ENCODE peak calls at places on chromosome 15, in seven cellular contexts. One of them, this sample, is unnamed.

GRCh38 chr15:80530737-80531365 is 126.7 kb downstream of the ARNT2 start:
- ATAC-seq in natural killer cell: no peak
- ATAC-seq in activated CD8-positive, alpha-beta T cell treated with anti-CD3 and anti-CD28 coated beads for 36 hours: no peak
- ATAC-seq in heart right ventricle: no peak
- ATAC-seq in T-cell: no peak
- ATAC-seq in GM12878: no peak
- ATAC-seq in left cardiac atrium: peak
- ATAC-seq in this sample: no peak

GRCh38 chr15:35320911-35321310 is 225.1 kb downstream of the DPH6 start:
- ATAC-seq in natural killer cell: no peak
- ATAC-seq in activated CD8-positive, alpha-beta T cell treated with anti-CD3 and anti-CD28 coated beads for 36 hours: no peak
- ATAC-seq in heart right ventricle: no peak
- ATAC-seq in T-cell: no peak
- ATAC-seq in GM12878: no peak
- ATAC-seq in left cardiac atrium: no peak
- ATAC-seq in this sample: no peak

GRCh38 chr15:63598467-63599400 is 1.5 kb downstream of the FBXL22 start:
- ATAC-seq in natural killer cell: no peak
- ATAC-seq in activated CD8-positive, alpha-beta T cell treated with anti-CD3 and anti-CD28 coated beads for 36 hours: no peak
- ATAC-seq in heart right ventricle: no peak
- ATAC-seq in T-cell: no peak
- ATAC-seq in GM12878: no peak
- ATAC-seq in left cardiac atrium: no peak
- ATAC-seq in this sample: no peak

GRCh38 chr15:39341238-39341637 is 239.6 kb upstream of the THBS1 start:
- ATAC-seq in natural killer cell: no peak
- ATAC-seq in activated CD8-positive, alpha-beta T cell treated with anti-CD3 and anti-CD28 coated beads for 36 hours: no peak
- ATAC-seq in heart right ventricle: no peak
- ATAC-seq in T-cell: no peak
- ATAC-seq in GM12878: no peak
- ATAC-seq in left cardiac atrium: no peak
- ATAC-seq in this sample: no peak

GRCh38 chr15:100638177-100638730 is 35.9 kb downstream of the ASB7 start:
- ATAC-seq in natural killer cell: no peak
- ATAC-seq in activated CD8-positive, alpha-beta T cell treated with anti-CD3 and anti-CD28 coated beads for 36 hours: no peak
- ATAC-seq in heart right ventricle: no peak
- ATAC-seq in T-cell: no peak
- ATAC-seq in GM12878: no peak
- ATAC-seq in left cardiac atrium: no peak
- ATAC-seq in this sample: no peak

GRCh38 chr15:83487519-83487918 is 40.4 kb downstream of the SH3GL3 start:
- ATAC-seq in natural killer cell: no peak
- ATAC-seq in activated CD8-positive, alpha-beta T cell treated with anti-CD3 and anti-CD28 coated beads for 36 hours: no peak
- ATAC-seq in heart right ventricle: no peak
- ATAC-seq in T-cell: no peak
- ATAC-seq in GM12878: no peak
- ATAC-seq in left cardiac atrium: no peak
- ATAC-seq in this sample: no peak

GRCh38 chr15:60804986-60805949 is 326.3 kb upstream of the ICE2 start:
- ATAC-seq in natural killer cell: no peak
- ATAC-seq in activated CD8-positive, alpha-beta T cell treated with anti-CD3 and anti-CD28 coated beads for 36 hours: no peak
- ATAC-seq in heart right ventricle: peak
- ATAC-seq in T-cell: no peak
- ATAC-seq in GM12878: no peak
- ATAC-seq in left cardiac atrium: peak
- ATAC-seq in this sample: no peak

GRCh38 chr15:54962637-54963036 is 234.1 kb downstream of the RSL24D1 start:
- ATAC-seq in natural killer cell: no peak
- ATAC-seq in activated CD8-positive, alpha-beta T cell treated with anti-CD3 and anti-CD28 coated beads for 36 hours: no peak
- ATAC-seq in heart right ventricle: no peak
- ATAC-seq in T-cell: no peak
- ATAC-seq in GM12878: no peak
- ATAC-seq in left cardiac atrium: no peak
- ATAC-seq in this sample: no peak

GRCh38 chr15:74390552-74391288 is 23.3 kb upstream of the CYP11A1 start:
- ATAC-seq in natural killer cell: peak
- ATAC-seq in activated CD8-positive, alpha-beta T cell treated with anti-CD3 and anti-CD28 coated beads for 36 hours: no peak
- ATAC-seq in heart right ventricle: no peak
- ATAC-seq in T-cell: no peak
- ATAC-seq in GM12878: no peak
- ATAC-seq in left cardiac atrium: no peak
- ATAC-seq in this sample: no peak

GRCh38 chr15:31606942-31607497 is 280.4 kb downstream of the KLF13 start:
- ATAC-seq in natural killer cell: no peak
- ATAC-seq in activated CD8-positive, alpha-beta T cell treated with anti-CD3 and anti-CD28 coated beads for 36 hours: no peak
- ATAC-seq in heart right ventricle: no peak
- ATAC-seq in T-cell: no peak
- ATAC-seq in GM12878: no peak
- ATAC-seq in left cardiac atrium: no peak
- ATAC-seq in this sample: no peak

GRCh38 chr15:58770519-58770856 is 614 bp upstream of the MINDY2 start:
- ATAC-seq in natural killer cell: peak
- ATAC-seq in activated CD8-positive, alpha-beta T cell treated with anti-CD3 and anti-CD28 coated beads for 36 hours: peak
- ATAC-seq in heart right ventricle: peak
- ATAC-seq in T-cell: peak
- ATAC-seq in GM12878: peak
- ATAC-seq in left cardiac atrium: peak
- ATAC-seq in this sample: peak

GRCh38 chr15:100771745-100772144 is 107.9 kb upstream of the ALDH1A3 start:
- ATAC-seq in natural killer cell: no peak
- ATAC-seq in activated CD8-positive, alpha-beta T cell treated with anti-CD3 and anti-CD28 coated beads for 36 hours: no peak
- ATAC-seq in heart right ventricle: no peak
- ATAC-seq in T-cell: no peak
- ATAC-seq in GM12878: no peak
- ATAC-seq in left cardiac atrium: no peak
- ATAC-seq in this sample: peak

GRCh38 chr15:29472901-29473423 is 203.3 kb upstream of the NSMCE3 start:
- ATAC-seq in natural killer cell: no peak
- ATAC-seq in activated CD8-positive, alpha-beta T cell treated with anti-CD3 and anti-CD28 coated beads for 36 hours: no peak
- ATAC-seq in heart right ventricle: no peak
- ATAC-seq in T-cell: no peak
- ATAC-seq in GM12878: no peak
- ATAC-seq in left cardiac atrium: no peak
- ATAC-seq in this sample: no peak

GRCh38 chr15:27074179-27074578 is 103.2 kb downstream of the GABRG3 start:
- ATAC-seq in natural killer cell: no peak
- ATAC-seq in activated CD8-positive, alpha-beta T cell treated with anti-CD3 and anti-CD28 coated beads for 36 hours: no peak
- ATAC-seq in heart right ventricle: no peak
- ATAC-seq in T-cell: no peak
- ATAC-seq in GM12878: no peak
- ATAC-seq in left cardiac atrium: no peak
- ATAC-seq in this sample: no peak

GRCh38 chr15:60523056-60523455 is 44.1 kb upstream of the ICE2 start:
- ATAC-seq in natural killer cell: no peak
- ATAC-seq in activated CD8-positive, alpha-beta T cell treated with anti-CD3 and anti-CD28 coated beads for 36 hours: no peak
- ATAC-seq in heart right ventricle: no peak
- ATAC-seq in T-cell: no peak
- ATAC-seq in GM12878: no peak
- ATAC-seq in left cardiac atrium: no peak
- ATAC-seq in this sample: no peak

GRCh38 chr15:46131876-46132275 is 497.0 kb downstream of the SQOR start:
- ATAC-seq in natural killer cell: no peak
- ATAC-seq in activated CD8-positive, alpha-beta T cell treated with anti-CD3 and anti-CD28 coated beads for 36 hours: no peak
- ATAC-seq in heart right ventricle: no peak
- ATAC-seq in T-cell: no peak
- ATAC-seq in GM12878: no peak
- ATAC-seq in left cardiac atrium: no peak
- ATAC-seq in this sample: no peak

GRCh38 chr15:76345269-76345879 is 8.8 kb downstream of the ISL2 start:
- ATAC-seq in natural killer cell: no peak
- ATAC-seq in activated CD8-positive, alpha-beta T cell treated with anti-CD3 and anti-CD28 coated beads for 36 hours: no peak
- ATAC-seq in heart right ventricle: no peak
- ATAC-seq in T-cell: no peak
- ATAC-seq in GM12878: no peak
- ATAC-seq in left cardiac atrium: no peak
- ATAC-seq in this sample: no peak

GRCh38 chr15:41661078-41661528 is 898 bp downstream of the MGA start:
- ATAC-seq in natural killer cell: no peak
- ATAC-seq in activated CD8-positive, alpha-beta T cell treated with anti-CD3 and anti-CD28 coated beads for 36 hours: no peak
- ATAC-seq in heart right ventricle: no peak
- ATAC-seq in T-cell: no peak
- ATAC-seq in GM12878: peak
- ATAC-seq in left cardiac atrium: no peak
- ATAC-seq in this sample: peak

GRCh38 chr15:81418891-81419290 is 44.9 kb upstream of the TMC3 start:
- ATAC-seq in natural killer cell: no peak
- ATAC-seq in activated CD8-positive, alpha-beta T cell treated with anti-CD3 and anti-CD28 coated beads for 36 hours: no peak
- ATAC-seq in heart right ventricle: no peak
- ATAC-seq in T-cell: no peak
- ATAC-seq in GM12878: no peak
- ATAC-seq in left cardiac atrium: no peak
- ATAC-seq in this sample: no peak